ENCODE peak calls at places on chromosome 20, in four cellular contexts. V is upper lobe of left lung, O is body of pancreas, T is IMR-90. Z is an unnamed sample.

GRCh38 chr20:35009665-35010328 is 54.1 kb downstream of the MYH7B start:
- DNase-seq in V (no peak), O (peak; percentile 9), T (no peak), Z (peak; percentile 28)

GRCh38 chr20:33015114-33015491 is 7.6 kb downstream of the BPIFB2 start:
- DNase-seq in V (no peak), O (no peak), T (no peak), Z (no peak)

GRCh38 chr20:10318625-10319024 is 100.0 kb downstream of the SNAP25 start:
- DNase-seq in V (no peak), O (no peak), T (no peak), Z (no peak)

GRCh38 chr20:57879437-57880115 is 169.8 kb upstream of the PMEPA1 start:
- DNase-seq in V (no peak), O (no peak), T (no peak), Z (no peak)

GRCh38 chr20:7967199-7967844 is 27.1 kb upstream of the HAO1 start:
- DNase-seq in V (no peak), O (no peak), T (peak; percentile 6), Z (no peak)

GRCh38 chr20:33994624-33994913 is 858 bp downstream of the RALY start:
- DNase-seq in V (no peak), O (no peak), T (no peak), Z (no peak)

GRCh38 chr20:5170341-5170740 is 43.5 kb downstream of the CDS2 start:
- DNase-seq in V (no peak), O (no peak), T (no peak), Z (no peak)

GRCh38 chr20:37670426-37670825 is 23.4 kb upstream of the CTNNBL1 start:
- DNase-seq in V (peak; percentile 68), O (peak; percentile 16), T (no peak), Z (no peak)

GRCh38 chr20:19073584-19074198 is 138.8 kb upstream of the SLC24A3 start:
- DNase-seq in V (no peak), O (no peak), T (no peak), Z (no peak)

DNA sequence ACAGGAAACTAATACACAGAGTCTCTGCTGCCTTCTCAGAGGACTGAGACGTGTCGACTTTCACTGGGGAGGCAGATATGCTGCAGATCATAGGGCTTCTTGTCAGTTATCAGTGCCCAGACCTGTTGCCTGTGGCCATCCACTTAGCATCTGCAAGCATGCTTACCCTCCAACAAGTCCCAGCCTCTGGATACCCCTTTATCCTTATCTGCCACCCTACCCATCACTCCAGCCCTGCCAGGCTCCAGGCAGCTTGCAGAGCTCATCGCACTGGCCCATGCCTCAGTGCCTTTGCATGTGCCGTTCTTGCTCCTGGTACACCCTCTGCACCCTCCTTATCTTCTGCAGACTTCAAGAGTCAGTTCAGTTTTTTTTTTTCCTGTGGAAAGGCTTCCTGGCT is 119.2 kb downstream of the TOX2 start:
- DNase-seq in V (no peak), O (no peak), T (no peak), Z (no peak)
- TF ChIP-seq POLR2A in V (no peak), O (no peak), T (no peak), Z (no peak)

DNA sequence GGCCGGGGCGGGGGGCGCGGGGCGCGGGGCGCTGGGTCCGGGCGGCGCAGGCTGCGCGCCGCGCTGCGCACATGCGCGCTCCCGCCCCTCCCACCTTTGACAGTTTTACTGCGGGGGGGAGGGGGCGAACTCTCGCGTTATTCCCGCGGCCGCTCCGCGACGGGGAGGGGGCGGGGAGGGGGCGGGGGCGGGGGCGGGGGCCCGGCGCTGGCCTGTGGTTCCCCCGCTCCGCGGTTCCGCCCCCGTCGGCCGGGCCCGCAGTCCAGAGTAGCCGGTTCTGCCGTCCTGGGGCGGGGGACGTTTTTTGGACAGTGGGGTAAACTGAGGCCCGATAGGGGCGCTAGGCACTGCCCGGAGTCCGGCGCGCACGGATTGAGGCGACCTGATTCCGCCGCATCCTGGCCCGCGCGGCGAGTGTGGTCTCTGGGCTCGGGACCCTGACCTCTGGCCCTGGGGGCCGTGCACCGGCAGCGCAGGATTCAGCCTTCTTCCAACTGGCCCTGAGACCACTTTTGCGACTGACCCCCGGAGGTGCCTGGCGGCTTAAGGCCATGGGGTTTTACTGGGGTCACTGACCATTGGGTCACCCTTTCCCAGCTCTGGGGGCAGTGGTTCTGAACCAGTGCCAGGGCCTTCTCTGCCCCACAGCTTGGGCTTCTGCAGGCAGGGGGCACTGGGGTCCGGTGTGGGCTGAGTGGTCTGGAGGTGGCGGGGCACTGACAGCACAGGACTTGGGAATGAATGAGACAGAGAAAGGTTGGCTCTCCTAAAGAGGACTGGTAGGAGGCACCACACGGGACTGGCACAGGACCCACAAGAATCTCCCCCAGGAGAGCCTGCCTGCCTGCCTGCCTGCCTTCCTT is at the start of gene ZNF512B:
- DNase-seq in V (peak; percentile 92), O (peak; percentile 77), T (peak; percentile 50), Z (peak; percentile 70)
- TF ChIP-seq POLR2A in V (no peak), O (no peak), T (no peak), Z (no peak)

GRCh38 chr20:38774167-38774566 is 25.9 kb downstream of the ACTR5 start:
- DNase-seq in V (no peak), O (no peak), T (no peak), Z (no peak)
- TF ChIP-seq POLR2A in V (no peak), O (no peak), T (no peak), Z (no peak)

GRCh38 chr20:31722388-31723281 is at the start of gene BCL2L1:
- DNase-seq in V (peak; percentile 94), O (peak; percentile 91), T (peak; percentile 82), Z (peak; percentile 86)
- TF ChIP-seq POLR2A in V (peak; percentile 89), O (peak; percentile 79), T (peak; percentile 66), Z (peak; percentile 70)

DNA sequence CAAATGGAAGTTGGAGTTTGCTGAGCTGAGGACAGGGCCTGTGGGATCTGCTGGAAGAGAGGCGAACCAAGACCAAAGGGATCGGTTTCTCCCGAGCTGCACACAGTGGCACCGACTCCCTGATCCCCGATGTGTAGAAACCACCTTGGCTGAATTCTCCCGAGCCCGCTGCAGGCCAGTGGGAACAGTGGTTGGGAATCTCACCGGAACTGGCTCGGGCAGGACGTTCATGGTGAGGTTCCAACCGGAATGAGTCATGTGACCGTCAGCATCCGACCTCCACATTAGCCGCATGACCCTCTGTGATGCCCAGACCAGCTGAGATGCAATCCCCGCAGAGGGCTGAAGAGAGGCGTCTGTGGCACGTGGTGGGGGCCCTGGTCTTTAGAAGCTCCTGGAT is 359.1 kb downstream of the TAF4 start:
- DNase-seq in V (no peak), O (no peak), T (no peak), Z (no peak)
- TF ChIP-seq POLR2A in V (no peak), O (no peak), T (no peak), Z (no peak)

Z was measured in Peyer's patch.